ENCODE peak calls at places on chromosome 18, in eight cellular contexts. J is fibroblast of pulmonary artery, P is brain microvascular endothelial cell, V is colonic mucosa, K is PC-3, C is cardiac fibroblast, U is heart right ventricle, A is dorsolateral prefrontal cortex. G is an unnamed sample.

GRCh38 chr18:5059540-5060032 is 137.5 kb downstream of the AKAIN1 start:
- DNase-seq in J (no peak), P (no peak), V (no peak), K (no peak), C (no peak), U (no peak), A (no peak), G (no peak)

GRCh38 chr18:49861659-49862058 is 48.3 kb upstream of the ACAA2 start:
- DNase-seq in J (peak), P (no peak), V (no peak), K (peak), C (peak), U (no peak), A (no peak), G (no peak)

GRCh38 chr18:39450958-39451357 is 1885.4 kb upstream of the CELF4 start:
- DNase-seq in J (no peak), P (no peak), V (no peak), K (no peak), C (no peak), U (no peak), A (no peak), G (no peak)

GRCh38 chr18:67280843-67281242 is 235.7 kb downstream of the DSEL start:
- DNase-seq in J (no peak), P (no peak), V (no peak), K (no peak), C (no peak), U (no peak), A (no peak), G (no peak)

GRCh38 chr18:8153887-8154583 is 455.2 kb upstream of the RAB12 start:
- DNase-seq in J (no peak), P (peak), V (no peak), K (peak), C (no peak), U (no peak), A (no peak), G (no peak)

GRCh38 chr18:50469380-50469781 is 90.5 kb upstream of the MAPK4 start:
- DNase-seq in J (no peak), P (no peak), V (no peak), K (no peak), C (no peak), U (peak), A (no peak), G (no peak)

GRCh38 chr18:38262666-38263065 is 697.1 kb upstream of the CELF4 start:
- DNase-seq in J (no peak), P (no peak), V (no peak), K (no peak), C (no peak), U (no peak), A (no peak), G (no peak)

GRCh38 chr18:68041327-68041726 is 524.8 kb upstream of the DSEL start:
- DNase-seq in J (no peak), P (no peak), V (no peak), K (no peak), C (no peak), U (no peak), A (no peak), G (no peak)

GRCh38 chr18:55300469-55301195 is 287.4 kb downstream of the TCF4 start:
- DNase-seq in J (no peak), P (no peak), V (no peak), K (no peak), C (no peak), U (peak), A (no peak), G (no peak)

GRCh38 chr18:54780285-54780861 is 47.9 kb upstream of the RAB27B start:
- DNase-seq in J (no peak), P (no peak), V (no peak), K (no peak), C (no peak), U (no peak), A (no peak), G (no peak)

GRCh38 chr18:3910507-3910906 is 460.5 kb downstream of the TGIF1 start:
- DNase-seq in J (no peak), P (no peak), V (no peak), K (no peak), C (no peak), U (no peak), A (no peak), G (no peak)

GRCh38 chr18:23718243-23718720 is 29.0 kb downstream of the LAMA3 start:
- DNase-seq in J (peak), P (peak), V (no peak), K (no peak), C (peak), U (no peak), A (no peak), G (no peak)

GRCh38 chr18:46042571-46043123 is 29.4 kb downstream of the PSTPIP2 start:
- DNase-seq in J (peak), P (no peak), V (no peak), K (peak), C (peak), U (no peak), A (no peak), G (no peak)

GRCh38 chr18:59823611-59824195 is 76.1 kb upstream of the PMAIP1 start:
- DNase-seq in J (peak), P (peak), V (peak), K (peak), C (peak), U (no peak), A (no peak), G (peak)

GRCh38 chr18:8659609-8660242 is 45.6 kb upstream of the MTCL1 start:
- DNase-seq in J (no peak), P (no peak), V (no peak), K (no peak), C (no peak), U (no peak), A (no peak), G (no peak)

DNA sequence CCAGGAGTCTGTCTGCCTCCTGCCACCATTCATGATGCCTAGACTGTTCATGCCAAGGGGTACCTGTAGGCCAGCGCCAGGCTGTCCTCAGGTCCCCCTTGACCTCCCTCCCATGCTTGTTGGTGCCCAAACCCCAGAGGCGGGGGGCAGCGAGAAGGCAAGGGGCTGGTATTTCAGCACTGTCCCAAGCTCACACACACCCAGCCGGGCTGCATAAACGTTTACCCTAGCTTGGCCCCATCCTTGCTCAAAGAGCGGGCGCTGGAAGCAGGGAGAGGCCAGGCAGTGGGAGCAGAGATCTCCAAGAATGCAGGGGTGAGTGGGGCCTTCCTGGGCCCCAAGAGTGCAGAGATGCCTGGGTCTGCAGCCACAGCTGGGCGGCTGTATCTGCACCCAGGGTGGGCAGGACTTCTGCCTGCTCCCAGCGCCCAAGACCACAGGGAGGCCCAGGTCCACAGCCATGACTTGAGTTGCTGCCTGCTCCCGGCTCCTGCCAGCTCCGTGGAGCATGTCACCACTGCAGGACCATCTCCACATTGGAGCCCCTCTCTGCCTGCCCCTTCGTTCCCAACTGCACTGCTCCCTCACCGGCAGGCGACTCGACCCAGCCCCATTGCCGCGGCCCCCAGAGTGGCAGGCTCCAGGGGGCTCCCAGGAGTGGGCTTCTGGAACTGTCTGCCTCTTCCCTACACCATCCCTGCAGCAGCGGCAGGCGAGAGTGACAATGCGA is 616.6 kb downstream of the METTL4 start:
- DNase-seq in J (no peak), P (no peak), V (no peak), K (no peak), C (no peak), U (no peak), A (no peak), G (no peak)
- TF ChIP-seq CTCF in J (no peak), P (no peak), V (no peak), K (no peak), C (no peak), U (no peak), A (no peak), G (no peak)

DNA sequence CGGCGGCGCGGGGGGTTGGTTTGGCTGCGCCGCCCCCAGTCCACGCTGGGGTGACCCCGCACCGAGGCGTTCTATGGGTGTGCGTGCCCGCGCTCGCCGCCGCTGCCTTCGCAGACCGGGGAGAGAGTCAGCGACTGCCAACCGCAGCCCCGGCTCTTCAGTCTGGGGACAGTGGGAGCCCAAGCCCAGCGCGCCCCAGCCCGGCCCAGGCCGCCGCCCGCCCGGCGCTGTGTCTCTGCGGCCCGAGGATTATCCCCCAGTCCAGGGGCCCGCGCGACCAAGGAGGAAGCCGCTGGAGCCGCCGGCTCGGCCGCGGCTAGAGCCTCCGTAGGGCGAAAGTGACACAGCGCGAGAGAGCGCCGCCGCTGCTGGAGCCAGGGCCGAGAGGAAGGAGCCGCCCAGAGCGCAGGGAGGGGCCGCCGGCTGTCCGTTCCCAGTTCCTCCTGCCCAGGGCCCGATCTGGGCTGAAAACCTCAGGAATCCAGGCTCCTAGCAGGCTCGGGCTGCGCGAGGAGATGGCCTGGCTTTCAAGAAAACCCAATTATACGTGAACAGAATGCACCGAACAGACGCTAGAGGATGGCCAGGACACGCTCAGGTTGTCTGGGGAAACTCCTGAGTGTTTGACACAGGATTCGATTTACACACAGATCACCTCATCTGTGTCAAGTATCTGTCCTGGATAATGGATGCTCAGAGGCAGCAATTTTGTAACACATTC is 2.4 kb downstream of the CTIF start:
- DNase-seq in J (peak), P (peak), V (peak), K (peak), C (peak), U (peak), A (peak), G (peak)
- TF ChIP-seq CTCF in J (no peak), P (peak), V (no peak), K (no peak), C (no peak), U (no peak), A (no peak), G (no peak)

GRCh38 chr18:10544093-10544748 is 18.4 kb downstream of the NAPG start:
- DNase-seq in J (no peak), P (no peak), V (no peak), K (no peak), C (no peak), U (peak), A (no peak), G (no peak)
- TF ChIP-seq CTCF in J (no peak), P (peak), V (no peak), K (no peak), C (no peak), U (no peak), A (no peak), G (no peak)

DNA sequence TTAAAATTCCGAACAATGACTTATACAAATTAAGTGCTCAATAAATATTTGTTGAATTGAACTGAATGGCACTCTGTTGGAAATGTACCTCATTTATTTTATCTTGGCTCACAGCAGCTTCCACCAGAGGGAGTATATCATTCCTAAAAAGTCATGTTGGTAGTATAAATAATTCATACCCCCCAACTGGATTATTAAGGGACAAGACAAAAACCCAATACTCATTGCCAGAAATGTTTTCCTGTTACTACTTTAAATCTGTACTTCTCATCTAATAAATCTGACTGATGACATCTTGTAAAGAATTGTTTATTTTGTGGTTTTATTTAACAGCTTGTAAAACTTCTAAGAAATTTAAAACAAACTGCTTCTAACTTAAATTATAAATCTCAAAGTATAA is 163.9 kb downstream of the CDH2 start:
- DNase-seq in J (peak), P (no peak), V (no peak), K (peak), C (peak), U (no peak), A (no peak), G (no peak)
- TF ChIP-seq CTCF in J (peak), P (peak), V (no peak), K (peak), C (peak), U (no peak), A (peak), G (no peak)

GRCh38 chr18:58541137-58541788 is 87.6 kb downstream of the ALPK2 start:
- DNase-seq in J (peak), P (peak), V (no peak), K (peak), C (peak), U (no peak), A (no peak), G (no peak)
- TF ChIP-seq CTCF in J (peak), P (peak), V (no peak), K (peak), C (peak), U (no peak), A (no peak), G (no peak)